ENCODE peak calls at places on chromosome 11, in four cellular contexts. Y is cardiac muscle cell, F is NCI-H748 treated with DMSO at 0.1 percent for 48 hours, L is endothelial cell. E is an unnamed sample.

GRCh38 chr11:121055076-121055475 is 31.2 kb downstream of the TBCEL start:
- DNase-seq in Y (no peak), F (no peak), L (no peak), E (no peak)

GRCh38 chr11:126391286-126391954 is 35.9 kb downstream of the ST3GAL4 start:
- DNase-seq in Y (no peak), F (no peak), L (no peak), E (peak; percentile 30)

GRCh38 chr11:86954288-86955110 is 696 bp downstream of the FZD4 start:
- DNase-seq in Y (peak; percentile 52), F (no peak), L (peak; percentile 35), E (peak; percentile 9)

GRCh38 chr11:18383388-18384156 is 10.8 kb upstream of the LDHA start:
- DNase-seq in Y (peak; percentile 69), F (no peak), L (peak; percentile 12), E (peak; percentile 17)

GRCh38 chr11:107856180-107856980 is 2.2 kb downstream of the SLC35F2 start:
- DNase-seq in Y (no peak), F (no peak), L (no peak), E (no peak)

GRCh38 chr11:12232819-12233601 is 122.6 kb downstream of the MICAL2 start:
- DNase-seq in Y (no peak), F (no peak), L (no peak), E (no peak)

GRCh38 chr11:131378931-131379330 is 8.5 kb downstream of the NTM start:
- DNase-seq in Y (no peak), F (no peak), L (no peak), E (no peak)

GRCh38 chr11:2265396-2265795 is 5.0 kb downstream of the ASCL2 start:
- DNase-seq in Y (no peak), F (no peak), L (no peak), E (no peak)

GRCh38 chr11:112697371-112697770 is 263.8 kb upstream of the NCAM1 start:
- DNase-seq in Y (peak; percentile 1), F (no peak), L (no peak), E (no peak)

GRCh38 chr11:124756033-124756752 is 4.1 kb upstream of the VSIG2 start:
- DNase-seq in Y (no peak), F (no peak), L (no peak), E (no peak)

GRCh38 chr11:61899146-61899841 is 7.9 kb upstream of the FADS3 start:
- DNase-seq in Y (peak; percentile 80), F (peak; percentile 57), L (peak; percentile 98), E (peak; percentile 49)

GRCh38 chr11:68043349-68044144 is 4.7 kb downstream of the TCIRG1 start:
- DNase-seq in Y (no peak), F (no peak), L (no peak), E (no peak)

GRCh38 chr11:8531982-8532381 is 62.0 kb downstream of the STK33 start:
- DNase-seq in Y (no peak), F (no peak), L (no peak), E (no peak)

GRCh38 chr11:100735949-100736675 is 49.0 kb downstream of the ARHGAP42 start:
- DNase-seq in Y (no peak), F (no peak), L (no peak), E (no peak)

GRCh38 chr11:33945481-33946268 is 53.8 kb upstream of the LMO2 start:
- DNase-seq in Y (peak; percentile 46), F (no peak), L (no peak), E (no peak)

GRCh38 chr11:121510438-121510837 is 57.7 kb upstream of the SORL1-AS1 start:
- DNase-seq in Y (no peak), F (no peak), L (no peak), E (no peak)

GRCh38 chr11:117953029-117953671 is 23.9 kb upstream of the TMPRSS13 start:
- DNase-seq in Y (no peak), F (no peak), L (no peak), E (no peak)

GRCh38 chr11:64767344-64768299 is 7.8 kb upstream of the PYGM start:
- DNase-seq in Y (peak; percentile 86), F (no peak), L (peak; percentile 85), E (peak; percentile 6)

GRCh38 chr11:110430267-110431211 is 791 bp downstream of the FDX1 start:
- DNase-seq in Y (peak; percentile 33), F (peak; percentile 21), L (no peak), E (peak; percentile 84)

GRCh38 chr11:14544611-14545010 is 24.4 kb upstream of the PSMA1 start:
- DNase-seq in Y (no peak), F (no peak), L (no peak), E (no peak)

GRCh38 chr11:63763506-63764200 is 4.9 kb downstream of the ZFTA start:
- DNase-seq in Y (peak; percentile 52), F (no peak), L (peak; percentile 31), E (no peak)

GRCh38 chr11:29312817-29313216 is 704.0 kb downstream of the KCNA4 start:
- DNase-seq in Y (no peak), F (no peak), L (no peak), E (no peak)

GRCh38 chr11:77522215-77522614 is 48.3 kb upstream of the PAK1 start:
- DNase-seq in Y (no peak), F (no peak), L (no peak), E (no peak)

GRCh38 chr11:62535802-62536201 is 10.8 kb downstream of the AHNAK start:
- DNase-seq in Y (no peak), F (no peak), L (no peak), E (no peak)

GRCh38 chr11:75925785-75926164 is 110.8 kb downstream of the UVRAG start:
- DNase-seq in Y (no peak), F (no peak), L (no peak), E (no peak)

GRCh38 chr11:124657922-124658321 is 15.6 kb downstream of the SIAE start:
- DNase-seq in Y (no peak), F (no peak), L (no peak), E (no peak)

GRCh38 chr11:70089631-70090030 is 11.5 kb downstream of the ANO1 start:
- DNase-seq in Y (no peak), F (no peak), L (no peak), E (no peak)

GRCh38 chr11:32034149-32034548 is 56.7 kb upstream of the RCN1 start:
- DNase-seq in Y (no peak), F (no peak), L (no peak), E (no peak)

GRCh38 chr11:125968363-125968762 is 22.5 kb downstream of the VSIG10L2 start:
- DNase-seq in Y (no peak), F (no peak), L (no peak), E (peak; percentile 28)

GRCh38 chr11:36622431-36623136 is 24.5 kb upstream of the RAG2 start:
- DNase-seq in Y (peak; percentile 21), F (no peak), L (no peak), E (no peak)

GRCh38 chr11:46895821-46896220 is 22.5 kb downstream of the LRP4 start:
- DNase-seq in Y (no peak), F (no peak), L (no peak), E (peak; percentile 66)

GRCh38 chr11:44915621-44916020 is 35.1 kb downstream of the TP53I11 start:
- DNase-seq in Y (no peak), F (no peak), L (no peak), E (no peak)

GRCh38 chr11:128757235-128757711 is 63.4 kb downstream of the FLI1 start:
- DNase-seq in Y (no peak), F (no peak), L (no peak), E (no peak)

GRCh38 chr11:58774164-58774593 is 42.4 kb upstream of the GLYAT start:
- DNase-seq in Y (no peak), F (no peak), L (no peak), E (no peak)

GRCh38 chr11:66718320-66718971 is 10.6 kb downstream of the SPTBN2 start:
- DNase-seq in Y (peak; percentile 38), F (no peak), L (peak; percentile 66), E (no peak)

GRCh38 chr11:96222102-96222501 is 120.9 kb downstream of the MAML2 start:
- DNase-seq in Y (no peak), F (no peak), L (no peak), E (no peak)

GRCh38 chr11:28512143-28512756 is 404.1 kb downstream of the METTL15 start:
- DNase-seq in Y (no peak), F (no peak), L (no peak), E (no peak)

GRCh38 chr11:1389932-1390587 is at the start of gene BRSK2:
- DNase-seq in Y (no peak), F (no peak), L (no peak), E (no peak)

GRCh38 chr11:10674991-10675440 is 18.5 kb downstream of the IRAG1 start:
- DNase-seq in Y (no peak), F (no peak), L (no peak), E (no peak)

E was measured in DMS79 treated with DMSO at 0.1 percent for 48 hours.